ENCODE peak calls at places on chromosomes 16 and 17, in five cellular contexts. I is SK-N-SH, X is transverse colon, B is tibial nerve, S is H1. V is an unnamed sample. For H3K27me3 and H3K4me1, the result is how much of the 10 kb centered on the place peaks cover.

GRCh38 chr16:66042341-66042740 is 324.1 kb upstream of the CDH5 start:
- DNase-seq in I (no peak), X (no peak), B (no peak), S (no peak), V (no peak)

GRCh38 chr16:87132361-87133014 is 184.7 kb downstream of the C16orf95 start:
- DNase-seq in I (no peak), X (no peak), B (peak), S (no peak), V (no peak)

GRCh38 chr16:53509906-53510703 is 7.1 kb upstream of the AKTIP start:
- DNase-seq in I (peak), X (peak), B (peak), S (no peak), V (peak)

GRCh38 chr17:35969558-35970442 is 11.5 kb downstream of the CCL16 start:
- DNase-seq in I (peak), X (peak), B (peak), S (peak), V (peak)

GRCh38 chr17:20300399-20301037 is 166.8 kb downstream of the LGALS9B start:
- DNase-seq in I (no peak), X (no peak), B (no peak), S (no peak), V (peak)

GRCh38 chr16:79217375-79218011 is 383.0 kb downstream of the MAF start:
- DNase-seq in I (no peak), X (no peak), B (no peak), S (no peak), V (no peak)

GRCh38 chr17:72305964-72306551 is 185.2 kb downstream of the SOX9 start:
- DNase-seq in I (no peak), X (no peak), B (peak), S (no peak), V (no peak)

GRCh38 chr17:37092041-37092440 is 143.3 kb downstream of the AATF start:
- DNase-seq in I (no peak), X (peak), B (no peak), S (no peak), V (no peak)

GRCh38 chr16:48959204-48959603 is 322.4 kb downstream of the CBLN1 start:
- DNase-seq in I (no peak), X (no peak), B (no peak), S (no peak), V (no peak)

GRCh38 chr16:22296225-22297113 is 740 bp upstream of the POLR3E start:
- DNase-seq in I (no peak), X (no peak), B (no peak), S (no peak), V (no peak)

GRCh38 chr16:85755929-85756768 is 5.3 kb upstream of the C16orf74 start:
- DNase-seq in I (no peak), X (peak), B (no peak), S (no peak), V (no peak)

GRCh38 chr17:29565643-29566472 is 979 bp downstream of the ABHD15 start:
- DNase-seq in I (peak), X (peak), B (peak), S (no peak), V (peak)

GRCh38 chr17:45284176-45285140 is 22.6 kb upstream of the SPATA32 start:
- DNase-seq in I (no peak), X (no peak), B (no peak), S (no peak), V (no peak)

GRCh38 chr17:71085238-71086033 is 916.1 kb downstream of the KCNJ2 start:
- DNase-seq in I (peak), X (peak), B (no peak), S (no peak), V (no peak)

GRCh38 chr16:7268182-7268581 is 64.5 kb upstream of the RBFOX1 start:
- DNase-seq in I (peak), X (no peak), B (no peak), S (peak), V (no peak)

GRCh38 chr17:7747586-7747985 is 30.0 kb downstream of the DNAH2 start:
- DNase-seq in I (no peak), X (no peak), B (no peak), S (no peak), V (no peak)

GRCh38 chr17:57622886-57623433 is 122.1 kb downstream of the CCDC182 start:
- DNase-seq in I (peak), X (no peak), B (no peak), S (no peak), V (no peak)

GRCh38 chr17:46983782-46984181 is 4.7 kb upstream of the RPRML start:
- DNase-seq in I (no peak), X (no peak), B (no peak), S (no peak), V (no peak)

GRCh38 chr17:56432443-56432842 is 161.1 kb upstream of the NOG start:
- DNase-seq in I (no peak), X (no peak), B (no peak), S (no peak), V (no peak)

GRCh38 chr17:731943-732787 is at the start of gene TLCD3A:
- DNase-seq in I (peak), X (peak), B (peak), S (no peak), V (peak)

GRCh38 chr17:16363749-16364536 is 10.7 kb upstream of the CENPV start:
- DNase-seq in I (peak), X (peak), B (peak), S (no peak), V (peak)

GRCh38 chr17:1713878-1714487 is 3.8 kb upstream of the TLCD2 start:
- DNase-seq in I (peak), X (peak), B (no peak), S (no peak), V (peak)

GRCh38 chr16:82630219-82630618 is 3.5 kb downstream of the CDH13 start:
- DNase-seq in I (no peak), X (no peak), B (no peak), S (no peak), V (no peak)

GRCh38 chr16:9033125-9033830 is 58.2 kb upstream of the HAPSTR1 start:
- DNase-seq in I (peak), X (peak), B (no peak), S (no peak), V (no peak)

GRCh38 chr16:23572394-23572793 is 14.9 kb downstream of the UBFD1 start:
- DNase-seq in I (no peak), X (no peak), B (no peak), S (no peak), V (no peak)

GRCh38 chr16:2511128-2511785 is 2.5 kb upstream of the ATP6V0C start:
- DNase-seq in I (no peak), X (peak), B (peak), S (no peak), V (peak)

GRCh38 chr17:43908111-43908721 is 880 bp upstream of the MPP2 start:
- DNase-seq in I (peak), X (peak), B (peak), S (no peak), V (peak)

GRCh38 chr17:13638855-13639458 is 37.2 kb upstream of the HS3ST3A1 start:
- DNase-seq in I (no peak), X (no peak), B (no peak), S (no peak), V (no peak)

GRCh38 chr16:53056528-53056881 is 1.7 kb downstream of the CHD9 start:
- DNase-seq in I (no peak), X (peak), B (no peak), S (no peak), V (no peak)

GRCh38 chr17:80477647-80478478 is 1.5 kb upstream of the NPTX1 start:
- DNase-seq in I (peak), X (peak), B (no peak), S (no peak), V (peak)

GRCh38 chr17:80475949-80476876 is at the start of gene NPTX1:
- DNase-seq in I (peak), X (no peak), B (no peak), S (no peak), V (no peak)

GRCh38 chr17:80478487-80479245 is 2.3 kb upstream of the NPTX1 start:
- DNase-seq in I (peak), X (no peak), B (no peak), S (no peak), V (no peak)

GRCh38 chr17:80474933-80475915 is 1.2 kb downstream of the NPTX1 start:
- DNase-seq in I (peak), X (no peak), B (no peak), S (no peak), V (no peak)

GRCh38 chr17:80476877-80477646 is 655 bp upstream of the NPTX1 start:
- DNase-seq in I (peak), X (no peak), B (no peak), S (no peak), V (no peak)
- H3K27me3 ChIP-seq in I (half or more), X (half or more), B (half or more), S (half or more), V (under half)

GRCh38 chr17:4764612-4765011 is 7.1 kb upstream of the TM4SF5 start:
- DNase-seq in I (no peak), X (no peak), B (no peak), S (no peak), V (no peak)

DNA sequence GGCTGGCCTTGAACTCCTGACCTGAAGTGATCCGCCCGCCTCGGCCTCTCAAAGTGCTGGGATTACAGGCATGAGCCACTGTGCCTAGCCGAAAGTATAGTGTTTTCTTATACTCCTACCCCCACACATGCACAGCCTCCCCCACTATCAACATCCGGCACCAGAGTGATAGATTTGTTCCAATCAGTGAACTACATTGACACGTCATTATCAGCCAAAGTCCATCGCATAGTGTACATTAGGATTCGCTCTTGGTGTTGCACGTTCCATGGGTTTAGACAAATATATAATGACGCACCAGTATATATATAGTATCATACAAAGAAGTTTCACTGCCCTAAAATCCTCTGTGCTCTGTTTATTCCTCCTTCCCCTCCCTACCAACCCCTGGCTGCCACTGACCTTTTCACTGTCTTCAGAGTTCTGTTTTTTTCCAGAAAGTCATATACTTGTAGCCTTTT is 11.9 kb upstream of the TM4SF5 start:
- DNase-seq in I (no peak), X (no peak), B (no peak), S (no peak), V (no peak)
- TF ChIP-seq EP300 in I (no peak), X (no peak), B (peak), S (no peak), V (no peak)

DNA sequence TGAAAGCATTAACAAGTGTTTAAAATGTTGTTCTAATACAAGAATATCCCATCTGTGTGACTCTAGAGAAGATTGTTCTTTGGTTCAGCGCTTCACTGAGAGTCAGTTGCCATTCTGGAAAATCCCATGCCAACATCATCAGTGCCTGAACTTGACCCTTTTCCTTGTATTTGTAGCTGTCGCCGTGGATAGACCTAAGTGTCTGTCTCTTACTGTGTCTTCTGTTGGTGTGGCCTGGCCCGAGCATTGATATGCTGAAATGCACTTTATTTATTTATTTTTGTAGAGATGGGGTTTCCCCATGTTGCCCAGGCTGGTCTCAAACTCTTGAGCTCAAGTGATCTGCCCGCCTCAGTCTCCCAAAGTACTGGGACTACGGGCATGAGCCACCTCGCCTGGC is 76.0 kb downstream of the MYH11 start:
- DNase-seq in I (no peak), X (no peak), B (no peak), S (no peak), V (no peak)
- H3K4me1 ChIP-seq in I (under half), X (under half), B (under half), S (under half), V (under half)

GRCh38 chr17:77611791-77612466 is 346.6 kb upstream of the TNRC6C start:
- DNase-seq in I (no peak), X (no peak), B (no peak), S (no peak), V (no peak)
- H3K27me3 ChIP-seq in I (under half), X (under half), B (under half), S (under half), V (under half)

GRCh38 chr17:77109159-77110005 is 31.4 kb upstream of the SEC14L1 start:
- DNase-seq in I (no peak), X (no peak), B (no peak), S (no peak), V (no peak)

GRCh38 chr17:77111916-77112315 is 28.9 kb upstream of the SEC14L1 start:
- DNase-seq in I (no peak), X (no peak), B (no peak), S (no peak), V (no peak)

GRCh38 chr17:77107506-77108433 is 33.0 kb upstream of the SEC14L1 start:
- DNase-seq in I (no peak), X (peak), B (no peak), S (no peak), V (no peak)

GRCh38 chr17:77106874-77107358 is 33.9 kb upstream of the SEC14L1 start:
- DNase-seq in I (no peak), X (no peak), B (no peak), S (no peak), V (no peak)

GRCh38 chr17:77110006-77110374 is 30.8 kb upstream of the SEC14L1 start:
- DNase-seq in I (no peak), X (no peak), B (no peak), S (no peak), V (no peak)
- TF ChIP-seq EP300 in I (no peak), X (peak), B (peak), S (no peak), V (no peak)

GRCh38 chr17:78736526-78737079 is 45.5 kb downstream of the CYTH1 start:
- DNase-seq in I (no peak), X (peak), B (peak), S (no peak), V (no peak)
- H3K4me1 ChIP-seq in I (half or more), X (half or more), B (under half), S (under half), V (under half)

DNA sequence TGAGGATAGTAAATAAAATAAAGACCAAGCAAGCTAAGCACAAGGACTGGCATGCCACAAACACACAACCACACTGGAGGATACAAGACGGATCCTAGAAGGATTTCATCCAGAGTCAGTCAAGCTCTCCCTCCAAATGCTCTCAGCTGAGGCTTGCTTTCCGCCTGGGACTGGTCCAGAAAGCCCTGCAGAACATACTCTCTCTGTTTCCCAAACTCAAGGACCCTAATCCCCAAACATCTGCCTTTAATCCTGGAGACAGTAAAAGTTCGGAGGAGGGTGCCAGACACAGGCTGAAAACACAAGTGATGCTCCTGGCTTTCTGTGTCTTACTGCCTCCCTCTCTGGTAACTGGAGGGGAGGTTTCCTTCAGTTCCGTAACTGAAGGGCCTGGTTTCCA is 5.3 kb upstream of the HSD11B2 start:
- DNase-seq in I (no peak), X (no peak), B (no peak), S (no peak), V (no peak)
- H3K27me3 ChIP-seq in I (under half), X (under half), B (under half), S (under half), V (under half)

DNA sequence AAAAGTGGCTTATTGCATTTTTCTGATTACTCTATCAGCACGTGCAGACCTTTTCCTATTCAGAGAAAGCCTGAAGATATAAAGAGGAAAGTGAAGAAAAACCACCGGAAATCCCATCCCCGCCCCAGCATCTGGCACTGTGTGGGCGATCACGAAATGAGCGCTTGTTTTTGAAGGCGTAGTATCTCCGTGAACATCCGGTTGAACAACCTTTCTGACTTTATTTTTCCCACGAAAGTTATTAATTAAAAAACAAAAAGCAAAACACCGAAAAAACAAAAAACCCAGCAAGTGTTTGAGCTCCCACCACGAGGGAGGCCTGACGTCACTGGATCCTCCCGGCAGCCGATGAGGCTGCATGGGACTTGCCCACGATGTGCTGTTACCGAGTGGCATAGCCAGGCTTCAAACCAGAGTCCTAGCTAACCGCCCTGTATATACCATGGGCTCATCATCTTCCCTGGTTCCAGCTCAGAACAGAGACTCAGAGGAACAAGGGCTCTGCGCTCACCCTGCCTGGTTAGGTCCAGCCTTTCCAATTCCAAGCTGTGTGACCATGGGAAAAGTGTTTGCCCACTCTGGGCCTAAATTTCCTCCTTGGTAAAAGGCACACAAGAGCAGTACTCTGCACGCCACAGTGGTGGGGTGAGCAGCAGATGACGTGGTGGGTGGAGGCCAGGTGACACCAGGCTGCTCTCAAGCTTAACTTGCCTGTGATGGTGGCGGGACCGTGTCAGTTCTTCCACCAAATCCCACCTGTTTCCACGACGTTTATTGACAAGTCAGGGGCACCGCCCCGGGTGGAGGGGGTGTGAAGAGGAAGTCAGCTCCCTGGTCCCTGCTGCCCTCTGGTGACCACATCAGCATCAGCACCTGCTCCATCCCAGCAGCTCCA is 34.3 kb upstream of the IL21R start:
- DNase-seq in I (peak), X (peak), B (peak), S (peak), V (peak)
- TF ChIP-seq EP300 in I (no peak), X (no peak), B (peak), S (no peak), V (no peak)

GRCh38 chr17:49020609-49021008 is 23.4 kb downstream of the IGF2BP1 start:
- DNase-seq in I (no peak), X (no peak), B (no peak), S (no peak), V (no peak)
- H3K4me1 ChIP-seq in I (under half), X (under half), B (under half), S (under half), V (under half)